ENCODE peak calls at places on chromosomes 5 and 9, in five cellular contexts. S, F, R, L and A are unnamed samples.

GRCh38 chr9:116287721-116288120 is 134.1 kb downstream of the PAPPA start:
- DNase-seq in S (no peak), R (no peak), L (no peak), F (no peak), A (no peak)

GRCh38 chr5:174307031-174307408 is 261.5 kb downstream of the NSG2 start:
- DNase-seq in R (peak), L (no peak), S (no peak), F (no peak), A (no peak)

GRCh38 chr9:119556129-119556875 is 187.1 kb upstream of the BRINP1 start:
- DNase-seq in F (peak), S (peak), L (peak), R (peak), A (peak)

GRCh38 chr5:134132372-134133212 is 18.1 kb downstream of the TCF7 start:
- DNase-seq in F (no peak), L (no peak), S (no peak), R (peak), A (no peak)

GRCh38 chr5:130549884-130550552 is 615.0 kb downstream of the HINT1 start:
- DNase-seq in R (no peak), S (no peak), L (no peak), F (no peak), A (no peak)

GRCh38 chr9:1366300-1366699 is 316.1 kb downstream of the DMRT2 start:
- DNase-seq in R (no peak), L (no peak), F (no peak), S (no peak), A (no peak)

GRCh38 chr5:150085950-150086715 is at the start of gene CSF1R:
- DNase-seq in F (no peak), R (peak), S (no peak), L (no peak), A (no peak)

GRCh38 chr9:120464176-120464575 is 115.8 kb downstream of the CDK5RAP2 start:
- DNase-seq in R (no peak), S (no peak), L (no peak), F (no peak), A (no peak)

GRCh38 chr9:127567119-127567897 is 44.8 kb upstream of the STXBP1 start:
- DNase-seq in F (peak), L (peak), R (peak), S (peak), A (peak)

GRCh38 chr5:113520429-113520828 is 6.9 kb downstream of the YTHDC2 start:
- DNase-seq in R (no peak), F (no peak), L (no peak), S (no peak), A (no peak)

GRCh38 chr9:134768332-134769083 is 112.1 kb upstream of the FCN2 start:
- DNase-seq in S (no peak), R (no peak), F (no peak), L (no peak), A (no peak)

GRCh38 chr5:107135391-107135790 is 535.3 kb downstream of the EFNA5 start:
- DNase-seq in F (no peak), L (no peak), R (no peak), S (no peak), A (no peak)

GRCh38 chr5:80864109-80864508 is 96.1 kb upstream of the RASGRF2 start:
- DNase-seq in L (no peak), F (no peak), S (no peak), R (no peak), A (no peak)

GRCh38 chr5:95934207-95934804 is 27.3 kb downstream of the ELL2 start:
- DNase-seq in F (no peak), S (no peak), L (no peak), R (no peak), A (no peak)

GRCh38 chr5:170265527-170265926 is 32.0 kb downstream of the LCP2 start:
- DNase-seq in F (peak), L (no peak), S (peak), R (no peak), A (peak)

GRCh38 chr5:111537153-111538024 is 25.1 kb upstream of the STARD4 start:
- DNase-seq in L (no peak), F (no peak), R (no peak), S (no peak), A (no peak)

GRCh38 chr5:151239237-151239861 is 13.6 kb upstream of the GM2A start:
- DNase-seq in F (peak), S (peak), R (peak), L (peak), A (peak)

GRCh38 chr5:56323505-56323904 is 90.4 kb upstream of the ANKRD55 start:
- DNase-seq in R (peak), F (peak), L (peak), S (no peak), A (no peak)

GRCh38 chr5:62257018-62257367 is 49.0 kb upstream of the KIF2A start:
- DNase-seq in F (no peak), L (no peak), R (no peak), S (no peak), A (no peak)

GRCh38 chr5:122586351-122586750 is 188.5 kb upstream of the SNX2 start:
- DNase-seq in F (no peak), R (no peak), S (no peak), L (no peak), A (no peak)

GRCh38 chr5:33523208-33523771 is 82.5 kb downstream of the TARS1 start:
- DNase-seq in F (no peak), S (no peak), L (no peak), R (no peak), A (no peak)

GRCh38 chr9:17900604-17901003 is 321.7 kb downstream of the SH3GL2 start:
- DNase-seq in R (no peak), L (no peak), F (no peak), S (no peak), A (no peak)

GRCh38 chr9:17905356-17906203 is 326.7 kb downstream of the SH3GL2 start:
- DNase-seq in F (peak), R (no peak), L (no peak), S (no peak), A (peak)

GRCh38 chr9:17906841-17907779 is 328.2 kb downstream of the SH3GL2 start:
- DNase-seq in S (no peak), F (peak), R (peak), L (peak), A (peak)

GRCh38 chr9:17907780-17908513 is 329.1 kb downstream of the SH3GL2 start:
- DNase-seq in R (no peak), L (no peak), S (no peak), F (no peak), A (no peak)

GRCh38 chr9:17906204-17906840 is 327.5 kb downstream of the SH3GL2 start:
- DNase-seq in F (peak), L (peak), R (peak), S (no peak), A (peak)
- H3K4me3 ChIP-seq in F (peak), L (peak), R (peak), S (peak), A (peak)

GRCh38 chr5:1930880-1931589 is 48.3 kb upstream of the IRX4 start:
- DNase-seq in R (peak), L (peak), F (peak), S (peak), A (peak)

GRCh38 chr5:1929108-1929991 is 46.6 kb upstream of the IRX4 start:
- DNase-seq in S (no peak), F (no peak), L (no peak), R (peak), A (no peak)

GRCh38 chr5:1931590-1932138 is 48.9 kb upstream of the IRX4 start:
- DNase-seq in F (peak), S (peak), L (peak), R (peak), A (peak)

GRCh38 chr5:1933364-1934055 is 50.8 kb upstream of the IRX4 start:
- DNase-seq in F (no peak), S (no peak), R (no peak), L (no peak), A (no peak)

GRCh38 chr5:1930501-1930879 is 47.8 kb upstream of the IRX4 start:
- DNase-seq in R (no peak), F (no peak), S (peak), L (no peak), A (no peak)
- H3K4me3 ChIP-seq in R (peak), F (peak), S (peak), L (no peak), A (peak)

GRCh38 chr5:37716405-37716804 is 123.4 kb downstream of the GDNF start:
- DNase-seq in F (no peak), R (no peak), S (no peak), L (no peak), A (no peak)

GRCh38 chr5:37717276-37717612 is 122.6 kb downstream of the GDNF start:
- DNase-seq in F (no peak), L (no peak), S (no peak), R (no peak), A (no peak)

GRCh38 chr5:37714756-37715155 is 125.1 kb downstream of the GDNF start:
- DNase-seq in L (no peak), F (no peak), S (no peak), R (no peak), A (no peak)

GRCh38 chr5:37715361-37715760 is 124.5 kb downstream of the GDNF start:
- DNase-seq in L (no peak), S (no peak), R (no peak), F (no peak), A (no peak)

DNA sequence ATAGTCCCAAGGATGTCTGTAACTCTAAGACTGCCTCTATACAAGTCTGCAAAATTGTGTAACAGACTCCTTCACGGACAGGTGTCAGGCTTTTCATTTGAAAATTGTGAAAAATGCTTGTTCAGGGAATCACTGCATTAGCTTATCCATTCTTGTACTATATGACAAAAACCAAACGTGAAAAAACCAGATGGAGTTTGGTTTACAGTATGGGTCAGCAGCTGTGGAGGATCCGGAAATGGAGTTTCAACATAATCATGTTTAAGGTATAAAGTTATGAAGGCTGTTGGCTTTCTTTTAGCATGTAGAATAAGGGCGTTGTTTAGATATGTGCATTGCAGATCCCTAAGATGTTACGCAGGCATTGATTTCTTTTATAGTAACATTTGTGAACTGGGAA is 123.9 kb downstream of the GDNF start:
- DNase-seq in F (no peak), S (no peak), R (no peak), L (no peak), A (no peak)
- H3K4me3 ChIP-seq in F (no peak), S (no peak), R (no peak), L (no peak), A (no peak)

DNA sequence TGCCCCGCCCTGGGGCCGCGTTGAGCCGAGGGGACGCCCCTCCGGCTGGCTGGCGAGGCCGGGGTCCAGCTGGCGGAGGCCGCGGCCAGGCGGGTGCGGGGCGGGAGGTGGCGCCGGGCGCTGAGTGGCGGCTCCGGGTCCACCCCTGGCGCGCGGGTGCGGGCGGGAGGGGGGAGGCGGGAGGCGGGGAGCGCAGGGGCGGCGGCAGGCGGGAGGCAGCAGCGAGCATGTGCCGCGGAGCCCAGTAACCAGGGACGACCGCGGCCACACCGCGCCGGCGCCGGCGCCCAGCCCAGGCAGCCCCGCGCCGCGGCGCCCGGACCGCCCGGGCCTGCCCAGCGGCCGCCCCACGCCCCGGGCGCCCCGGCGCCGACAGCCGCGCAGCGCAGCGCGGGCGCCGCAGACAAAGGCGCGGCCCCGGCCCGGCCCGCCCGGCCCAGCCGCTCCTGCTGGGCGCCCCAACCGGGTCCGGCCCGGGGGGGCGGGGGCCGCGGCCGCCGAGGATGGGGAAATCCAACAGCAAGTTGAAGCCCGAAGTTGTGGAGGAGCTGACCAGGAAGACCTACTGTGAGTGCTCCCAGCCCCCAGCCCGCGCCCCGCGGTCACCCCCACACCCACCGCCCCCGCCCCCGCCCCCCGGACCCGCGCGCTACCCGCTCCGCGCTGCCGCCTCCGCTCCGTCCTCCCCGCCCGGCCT is at the start of gene NCS1:
- DNase-seq in R (peak), F (peak), L (peak), S (peak), A (peak)
- H3K4me3 ChIP-seq in R (peak), F (peak), L (peak), S (peak), A (peak)

GRCh38 chr9:94855919-94856318 is 129.4 kb downstream of the AOPEP start:
- DNase-seq in S (no peak), F (no peak), L (no peak), R (no peak), A (no peak)
- H3K4me3 ChIP-seq in S (no peak), F (no peak), L (no peak), R (no peak), A (no peak)